ENCODE peak calls at places on chromosomes 6 and 20, in eight cellular contexts. W, R, K, H, E, U, X and B are unnamed samples.

GRCh38 chr6:30741789-30742315 is 635 bp downstream of the FLOT1 start:
- DNase-seq in W (no peak), U (no peak), K (no peak), X (no peak), E (no peak), R (no peak), H (no peak), B (no peak)

GRCh38 chr6:170072246-170072645 is 218.6 kb downstream of the DLL1 start:
- DNase-seq in X (no peak), H (no peak), W (no peak), K (no peak), E (no peak), R (no peak), U (no peak), B (no peak)

GRCh38 chr6:34182751-34183531 is 37.1 kb upstream of the GRM4 start:
- DNase-seq in W (no peak), R (no peak), X (peak), E (no peak), K (peak), H (no peak), U (no peak), B (no peak)

GRCh38 chr6:170271771-170272314 is 19.0 kb downstream of the DLL1 start:
- DNase-seq in H (no peak), E (no peak), W (no peak), X (peak), K (no peak), U (no peak), R (no peak), B (no peak)

GRCh38 chr6:170456886-170457698 is 96.0 kb downstream of the PSMB1 start:
- DNase-seq in K (no peak), R (no peak), E (no peak), U (no peak), W (no peak), H (no peak), X (no peak), B (no peak)

GRCh38 chr6:38354033-38354373 is 285.7 kb downstream of the BTBD9 start:
- DNase-seq in H (no peak), U (no peak), X (no peak), K (no peak), R (no peak), E (no peak), W (no peak), B (no peak)

GRCh38 chr6:31794866-31795615 is 511 bp downstream of the VARS1 start:
- DNase-seq in K (no peak), E (no peak), W (no peak), X (no peak), U (no peak), H (no peak), R (no peak), B (no peak)

GRCh38 chr6:51209651-51210050 is 391.0 kb downstream of the TFAP2B start:
- DNase-seq in K (no peak), R (no peak), H (no peak), U (no peak), E (no peak), W (no peak), X (no peak), B (no peak)

GRCh38 chr20:34512955-34513419 is 3.2 kb upstream of the DYNLRB1 start:
- DNase-seq in R (no peak), X (no peak), W (no peak), U (no peak), H (no peak), E (peak), K (no peak), B (no peak)

GRCh38 chr6:118565317-118565960 is 17.3 kb downstream of the PLN start:
- DNase-seq in U (no peak), K (no peak), R (peak), W (peak), E (no peak), H (no peak), X (peak), B (no peak)

GRCh38 chr6:24481449-24481848 is 7.9 kb downstream of the GPLD1 start:
- DNase-seq in K (no peak), X (no peak), H (no peak), R (no peak), E (no peak), U (no peak), W (no peak), B (no peak)

GRCh38 chr20:43043887-43044286 is 145.8 kb downstream of the PTPRT start:
- DNase-seq in R (no peak), E (no peak), W (no peak), K (no peak), U (no peak), H (no peak), X (no peak), B (no peak)

GRCh38 chr6:156507656-156508055 is 269.5 kb upstream of the ARID1B start:
- DNase-seq in X (no peak), U (no peak), E (no peak), R (no peak), H (no peak), W (no peak), K (no peak), B (no peak)

GRCh38 chr20:62942456-62942855 is 4.5 kb downstream of the GID8 start:
- DNase-seq in X (no peak), H (no peak), W (no peak), U (no peak), K (no peak), E (no peak), R (no peak), B (no peak)

GRCh38 chr6:3798211-3798909 is 46.8 kb upstream of the PXDC1 start:
- DNase-seq in H (no peak), W (peak), X (no peak), K (no peak), U (no peak), R (peak), E (no peak), B (no peak)

GRCh38 chr6:105087571-105088211 is 92.1 kb downstream of the POPDC3 start:
- DNase-seq in W (peak), H (no peak), E (peak), K (no peak), U (peak), R (peak), X (no peak), B (peak)

GRCh38 chr6:49468042-49468441 is 4.9 kb downstream of the CENPQ start:
- DNase-seq in K (no peak), X (no peak), W (no peak), E (no peak), H (no peak), U (no peak), R (no peak), B (no peak)

GRCh38 chr6:169251371-169251802 is 2.3 kb downstream of the THBS2 start:
- DNase-seq in R (no peak), U (no peak), E (no peak), W (no peak), X (no peak), H (no peak), K (no peak), B (peak)

GRCh38 chr6:3229566-3230274 is 2.3 kb upstream of the TUBB2B start:
- DNase-seq in X (no peak), W (no peak), K (no peak), H (no peak), R (peak), E (no peak), U (no peak), B (peak)